ENCODE peak calls at places on chromosomes 2 and 18, in ten cellular contexts. H, X, N, G, S, J, U, C, V and P are unnamed samples.

GRCh38 chr18:36467614-36468013 is 170.1 kb downstream of the FHOD3 start:
- DNase-seq in H (no peak), X (no peak), N (peak; percentile 62), G (no peak), S (no peak), J (no peak), U (no peak), C (no peak), V (no peak), P (no peak)

GRCh38 chr2:178345951-178346350 is 105.0 kb downstream of the PRKRA start:
- DNase-seq in H (no peak), X (no peak), N (no peak), G (no peak), S (no peak), J (no peak), U (no peak), C (no peak), V (no peak), P (no peak)

GRCh38 chr2:128413014-128413717 is 94.5 kb upstream of the HS6ST1 start:
- DNase-seq in H (no peak), X (no peak), N (no peak), G (peak; percentile 40), S (no peak), J (no peak), U (no peak), C (no peak), V (no peak), P (peak; percentile 61)

GRCh38 chr18:78169487-78169886 is 810.1 kb upstream of the SALL3 start:
- DNase-seq in H (no peak), X (no peak), N (peak; percentile 64), G (no peak), S (no peak), J (no peak), U (no peak), C (no peak), V (no peak), P (no peak)

GRCh38 chr2:172712251-172712650 is 23.4 kb upstream of the RAPGEF4 start:
- DNase-seq in H (no peak), X (no peak), N (no peak), G (no peak), S (no peak), J (no peak), U (peak; percentile 79), C (no peak), V (no peak), P (no peak)

GRCh38 chr2:132701810-132702209 is 31.8 kb upstream of the LYPD1 start:
- DNase-seq in H (no peak), X (no peak), N (no peak), G (no peak), S (no peak), J (no peak), U (no peak), C (no peak), V (no peak), P (no peak)

GRCh38 chr2:85722519-85722918 is 28.4 kb downstream of the GNLY start:
- DNase-seq in H (no peak), X (no peak), N (no peak), G (no peak), S (no peak), J (no peak), U (no peak), C (no peak), V (no peak), P (no peak)

GRCh38 chr2:132668189-132668833 is 1.7 kb downstream of the LYPD1 start:
- DNase-seq in H (no peak), X (peak; percentile 76), N (peak; percentile 26), G (no peak), S (no peak), J (peak; percentile 16), U (no peak), C (no peak), V (no peak), P (no peak)

GRCh38 chr2:43312751-43313641 is 86.6 kb upstream of the ZFP36L2 start:
- DNase-seq in H (no peak), X (no peak), N (peak; percentile 55), G (no peak), S (no peak), J (no peak), U (no peak), C (no peak), V (no peak), P (no peak)

GRCh38 chr2:20106746-20107145 is 55.3 kb upstream of the LAPTM4A start:
- DNase-seq in H (no peak), X (peak; percentile 83), N (no peak), G (no peak), S (peak; percentile 14), J (no peak), U (peak; percentile 83), C (peak; percentile 2), V (peak; percentile 25), P (no peak)

GRCh38 chr2:126885701-126886121 is 13.0 kb upstream of the TEX51 start:
- DNase-seq in H (no peak), X (no peak), N (no peak), G (no peak), S (no peak), J (no peak), U (no peak), C (no peak), V (no peak), P (peak; percentile 57)

GRCh38 chr2:196808281-196808680 is 874 bp downstream of the C2orf66 start:
- DNase-seq in H (no peak), X (no peak), N (no peak), G (no peak), S (no peak), J (peak; percentile 13), U (no peak), C (no peak), V (no peak), P (no peak)

GRCh38 chr2:64807417-64807816 is 153.7 kb upstream of the SERTAD2 start:
- DNase-seq in H (no peak), X (no peak), N (peak; percentile 5), G (no peak), S (no peak), J (peak; percentile 84), U (no peak), C (peak; percentile 64), V (peak; percentile 70), P (no peak)

GRCh38 chr2:42138163-42139016 is 30.8 kb upstream of the EML4 start:
- DNase-seq in H (no peak), X (no peak), N (no peak), G (no peak), S (no peak), J (peak; percentile 71), U (no peak), C (no peak), V (no peak), P (no peak)

GRCh38 chr18:57789105-57789504 is 14.0 kb downstream of the ATP8B1 start:
- DNase-seq in H (no peak), X (no peak), N (no peak), G (no peak), S (no peak), J (no peak), U (no peak), C (no peak), V (no peak), P (no peak)

GRCh38 chr2:172370821-172371455 is 56.4 kb upstream of the ITGA6 start:
- DNase-seq in H (no peak), X (no peak), N (no peak), G (no peak), S (no peak), J (no peak), U (no peak), C (no peak), V (no peak), P (no peak)

GRCh38 chr2:15675456-15676195 is 84.0 kb downstream of the DDX1 start:
- DNase-seq in H (no peak), X (no peak), N (no peak), G (no peak), S (no peak), J (peak; percentile 39), U (no peak), C (no peak), V (no peak), P (no peak)